ENCODE peak calls at places on chromosomes 4 and X, in eight cellular contexts. B is fibroblast of the aortic adventitia, U is mucosa of descending colon, D is cardiac fibroblast, M is fibroblast of pulmonary artery, Z is GM23338, C is kidney epithelial cell, G is lower lobe of right lung. V is an unnamed sample.

GRCh38 chr4:148926861-148927260 is 484.6 kb upstream of the NR3C2 start:
- DNase-seq in B (peak), U (peak), D (peak), M (peak), Z (no peak), C (peak), G (no peak), V (peak)

GRCh38 chr4:39169426-39169825 is 12.9 kb upstream of the WDR19 start:
- DNase-seq in B (no peak), U (no peak), D (no peak), M (no peak), Z (no peak), C (no peak), G (no peak), V (no peak)

GRCh38 chr4:31100551-31100950 is 380.4 kb downstream of the PCDH7 start:
- DNase-seq in B (peak), U (no peak), D (no peak), M (peak), Z (no peak), C (no peak), G (no peak), V (peak)

GRCh38 chr4:31052519-31052918 is 332.4 kb downstream of the PCDH7 start:
- DNase-seq in B (no peak), U (no peak), D (no peak), M (no peak), Z (no peak), C (no peak), G (no peak), V (no peak)

GRCh38 chrX:27924261-27924660 is 57.0 kb downstream of the DCAF8L1 start:
- DNase-seq in B (no peak), U (no peak), D (peak), M (no peak), Z (no peak), C (no peak), G (no peak), V (no peak)

GRCh38 chr4:19262467-19262866 is 989.2 kb upstream of the SLIT2 start:
- DNase-seq in B (peak), U (no peak), D (peak), M (peak), Z (no peak), C (no peak), G (no peak), V (peak)

GRCh38 chr4:133997440-133997839 is 204.1 kb downstream of the PABPC4L start:
- DNase-seq in B (no peak), U (no peak), D (no peak), M (peak), Z (no peak), C (no peak), G (no peak), V (peak)

GRCh38 chr4:99934891-99935290 is 11.5 kb downstream of the DNAJB14 start:
- DNase-seq in B (peak), U (no peak), D (peak), M (peak), Z (no peak), C (no peak), G (no peak), V (peak)

GRCh38 chr4:128502818-128503527 is 215.4 kb upstream of the PGRMC2 start:
- DNase-seq in B (peak), U (no peak), D (no peak), M (no peak), Z (no peak), C (no peak), G (no peak), V (peak)

GRCh38 chr4:113888006-113888405 is 91.4 kb downstream of the ARSJ start:
- DNase-seq in B (peak), U (no peak), D (no peak), M (no peak), Z (no peak), C (no peak), G (no peak), V (no peak)

GRCh38 chr4:113899260-113900177 is 79.9 kb downstream of the ARSJ start:
- DNase-seq in B (no peak), U (no peak), D (no peak), M (no peak), Z (no peak), C (no peak), G (no peak), V (no peak)

DNA sequence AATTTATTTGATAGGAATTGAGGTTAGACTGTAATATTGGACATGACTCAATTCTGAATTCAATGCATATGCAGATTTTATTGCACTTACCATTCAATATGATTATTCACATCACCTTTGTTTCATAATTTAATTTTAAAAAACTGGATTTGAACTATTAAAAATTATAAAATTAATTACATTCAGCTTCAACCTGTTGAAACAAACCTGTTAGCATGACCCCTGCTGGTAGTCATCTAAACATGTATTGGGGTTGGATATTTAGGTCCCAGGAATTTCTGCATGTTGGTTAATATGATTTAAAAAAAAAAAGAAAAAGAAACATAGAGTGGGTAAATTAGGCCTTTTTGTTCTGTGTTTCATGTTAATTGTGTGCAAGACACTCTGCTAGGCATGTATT is 85.9 kb downstream of the ARSJ start:
- DNase-seq in B (peak), U (no peak), D (peak), M (peak), Z (no peak), C (no peak), G (no peak), V (peak)
- TF ChIP-seq CTCF in B (peak), U (no peak), D (peak), M (peak), Z (no peak), C (peak), G (peak), V (peak)

DNA sequence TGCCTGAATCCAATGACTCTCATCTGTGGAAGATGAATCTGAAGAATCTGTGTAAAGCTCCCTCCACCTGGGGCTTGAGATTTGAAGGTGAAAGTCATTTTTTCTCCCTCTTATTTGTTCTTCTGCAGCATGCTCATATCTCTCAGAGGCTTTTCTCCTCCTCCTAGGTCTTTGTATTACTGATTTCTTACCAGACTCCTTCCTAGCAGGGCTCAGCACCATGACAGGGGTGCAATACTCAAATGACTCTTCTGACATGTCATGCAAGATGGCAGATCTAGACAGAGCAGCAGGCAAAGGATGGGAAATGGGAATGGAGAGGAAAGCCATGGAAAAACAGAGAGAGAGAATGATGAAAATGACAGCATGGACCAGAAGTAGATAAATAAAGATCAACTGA is 118.3 kb downstream of the TMA16 start:
- DNase-seq in B (no peak), U (no peak), D (no peak), M (no peak), Z (no peak), C (no peak), G (no peak), V (no peak)
- H3K4me3 ChIP-seq in B (no peak), U (no peak), D (no peak), M (no peak), Z (no peak), C (no peak), G (peak), V (no peak)

GRCh38 chr4:88728146-88728545 is 30.5 kb upstream of the NAP1L5 start:
- DNase-seq in B (peak), U (no peak), D (no peak), M (no peak), Z (no peak), C (no peak), G (no peak), V (no peak)

GRCh38 chr4:88729146-88729755 is 31.6 kb upstream of the NAP1L5 start:
- DNase-seq in B (no peak), U (no peak), D (no peak), M (no peak), Z (no peak), C (no peak), G (no peak), V (no peak)

GRCh38 chr4:88732714-88733368 is 35.2 kb upstream of the NAP1L5 start:
- DNase-seq in B (no peak), U (no peak), D (no peak), M (no peak), Z (no peak), C (no peak), G (no peak), V (no peak)

GRCh38 chr4:88731359-88731758 is 33.7 kb upstream of the NAP1L5 start:
- DNase-seq in B (no peak), U (no peak), D (no peak), M (no peak), Z (no peak), C (no peak), G (no peak), V (no peak)

DNA sequence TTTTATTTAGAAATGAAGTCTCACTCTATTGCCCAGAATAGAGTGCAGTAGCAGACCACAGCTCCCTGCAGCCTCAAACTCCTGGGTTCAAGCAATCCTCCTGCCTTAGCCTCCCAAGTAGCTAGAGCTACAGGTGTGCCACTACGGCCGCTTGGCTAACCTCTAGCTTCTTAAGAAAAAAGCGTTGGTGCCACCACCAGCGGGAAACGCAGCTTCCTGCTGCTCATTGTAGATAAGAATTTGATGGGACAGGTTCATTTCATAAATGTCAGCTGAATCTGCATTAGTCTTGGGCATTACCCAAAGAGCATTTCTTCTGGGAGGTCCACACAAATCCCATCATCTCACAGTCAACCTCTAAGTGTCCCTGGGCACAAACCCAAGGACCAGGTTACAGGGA is 33.2 kb upstream of the NAP1L5 start:
- DNase-seq in B (no peak), U (no peak), D (no peak), M (no peak), Z (no peak), C (no peak), G (no peak), V (no peak)
- TF ChIP-seq CTCF in B (no peak), U (no peak), D (no peak), M (no peak), Z (no peak), C (no peak), G (no peak), V (no peak)

GRCh38 chr4:72970756-72971155 is 98.8 kb downstream of the COX18 start:
- DNase-seq in B (peak), U (no peak), D (peak), M (peak), Z (no peak), C (no peak), G (no peak), V (no peak)

GRCh38 chr4:72974694-72975487 is 94.6 kb downstream of the COX18 start:
- DNase-seq in B (peak), U (no peak), D (peak), M (peak), Z (no peak), C (no peak), G (no peak), V (peak)

GRCh38 chr4:72971572-72971971 is 97.9 kb downstream of the COX18 start:
- DNase-seq in B (peak), U (no peak), D (peak), M (peak), Z (no peak), C (peak), G (no peak), V (peak)

GRCh38 chr4:72977936-72978485 is 91.5 kb downstream of the COX18 start:
- DNase-seq in B (peak), U (no peak), D (no peak), M (no peak), Z (no peak), C (peak), G (no peak), V (peak)

GRCh38 chr4:72975488-72975784 is 94.1 kb downstream of the COX18 start:
- DNase-seq in B (peak), U (no peak), D (peak), M (peak), Z (no peak), C (no peak), G (no peak), V (no peak)
- H3K4me3 ChIP-seq in B (no peak), U (no peak), D (no peak), M (no peak), Z (no peak), C (no peak), G (no peak), V (no peak)

DNA sequence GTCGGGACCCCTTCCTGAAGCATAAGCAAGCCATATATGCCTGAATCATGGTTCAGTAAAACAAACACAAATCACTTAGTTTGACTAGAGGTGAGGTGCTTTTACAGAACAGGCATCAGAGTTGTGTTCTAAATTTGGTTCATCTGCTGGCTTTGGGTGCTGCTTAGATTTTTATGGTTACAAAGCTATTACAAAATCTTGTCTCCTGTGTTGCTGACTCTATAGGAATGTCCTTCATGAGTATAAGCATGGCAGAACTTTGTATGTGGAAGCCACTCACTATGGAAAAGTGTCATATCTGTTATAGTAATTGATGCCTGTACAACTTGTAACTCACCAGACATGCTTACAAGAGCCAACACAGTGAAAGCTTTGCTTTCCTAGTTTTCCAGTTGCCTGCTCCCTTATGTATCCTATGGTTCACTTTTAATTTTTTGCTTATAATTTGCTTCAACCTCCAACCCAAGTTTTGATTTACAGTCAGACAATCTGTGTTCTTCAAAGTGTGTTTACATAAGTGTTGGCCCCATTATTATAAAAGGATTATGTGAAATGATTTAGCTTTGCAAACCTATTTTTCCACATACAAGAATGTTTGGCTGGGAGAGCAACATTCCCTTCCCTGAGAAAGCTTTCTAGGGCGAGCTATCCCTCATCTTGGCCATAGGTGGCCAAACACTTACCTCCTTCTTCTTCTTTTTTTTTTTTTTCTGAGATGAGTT is 30.0 kb upstream of the CYP2U1 start:
- DNase-seq in B (no peak), U (no peak), D (no peak), M (no peak), Z (peak), C (no peak), G (no peak), V (no peak)
- TF ChIP-seq CTCF in B (no peak), U (no peak), D (no peak), M (no peak), Z (no peak), C (no peak), G (no peak), V (no peak)

GRCh38 chr4:168632246-168632832 is 135.5 kb downstream of the PALLD start:
- DNase-seq in B (peak), U (no peak), D (peak), M (no peak), Z (peak), C (no peak), G (no peak), V (no peak)

GRCh38 chr4:168631241-168632151 is 134.6 kb downstream of the PALLD start:
- DNase-seq in B (peak), U (peak), D (peak), M (peak), Z (peak), C (no peak), G (peak), V (peak)

GRCh38 chr4:168629561-168629960 is 132.7 kb downstream of the PALLD start:
- DNase-seq in B (no peak), U (no peak), D (no peak), M (no peak), Z (no peak), C (no peak), G (no peak), V (no peak)

GRCh38 chr4:168628251-168628650 is 131.4 kb downstream of the PALLD start:
- DNase-seq in B (no peak), U (no peak), D (no peak), M (no peak), Z (no peak), C (no peak), G (no peak), V (no peak)

GRCh38 chr4:168630445-168631187 is 133.8 kb downstream of the PALLD start:
- DNase-seq in B (peak), U (no peak), D (peak), M (peak), Z (no peak), C (peak), G (no peak), V (peak)
- H3K4me3 ChIP-seq in B (peak), U (no peak), D (peak), M (peak), Z (peak), C (peak), G (peak), V (peak)

GRCh38 chrX:37509349-37509748 is 62.1 kb upstream of the LANCL3 start:
- DNase-seq in B (peak), U (no peak), D (peak), M (no peak), Z (peak), C (no peak), G (no peak), V (peak)
- TF ChIP-seq CTCF in B (peak), U (no peak), D (peak), M (peak), Z (peak), C (peak), G (peak), V (peak)

GRCh38 chr4:40176602-40177001 is 20.2 kb upstream of the RHOH start:
- DNase-seq in B (no peak), U (no peak), D (no peak), M (no peak), Z (peak), C (no peak), G (no peak), V (peak)
- H3K4me3 ChIP-seq in B (no peak), U (no peak), D (no peak), M (peak), Z (no peak), C (no peak), G (no peak), V (peak)

GRCh38 chr4:180060159-180060889 is 2182.9 kb upstream of the TENM3 start:
- DNase-seq in B (no peak), U (no peak), D (peak), M (no peak), Z (peak), C (no peak), G (no peak), V (no peak)
- TF ChIP-seq CTCF in B (no peak), U (no peak), D (no peak), M (no peak), Z (peak), C (peak), G (no peak), V (no peak)

V was measured in fibroblast of villous mesenchyme.